ENCODE peak calls at places on chromosome 4, in seven cellular contexts. G is iPS-NIHi11, I is WTC11, N is Caco-2, M is lung microvascular endothelial cell, Q is AG09319, Y is ELR. U is an unnamed sample.

GRCh38 chr4:140038031-140038533 is 115.9 kb downstream of the MAML3 start:
- DNase-seq in G (no peak), I (no peak), N (no peak), M (no peak), Q (no peak), Y (peak), U (no peak)

GRCh38 chr4:183099537-183100297 is 660 bp downstream of the WWC2 start:
- DNase-seq in G (peak), I (peak), N (peak), M (peak), Q (no peak), Y (peak), U (peak)

GRCh38 chr4:112726041-112726440 is 89.1 kb downstream of the LARP7 start:
- DNase-seq in G (no peak), I (no peak), N (no peak), M (no peak), Q (no peak), Y (no peak), U (no peak)

GRCh38 chr4:78058591-78059523 is 1.7 kb downstream of the FRAS1 start:
- DNase-seq in G (peak), I (peak), N (peak), M (peak), Q (no peak), Y (peak), U (peak)

GRCh38 chr4:19239565-19239964 is 1012.1 kb upstream of the SLIT2 start:
- DNase-seq in G (no peak), I (no peak), N (no peak), M (no peak), Q (no peak), Y (peak), U (no peak)

GRCh38 chr4:124262211-124263179 is 450.0 kb downstream of the ANKRD50 start:
- DNase-seq in G (peak), I (peak), N (peak), M (peak), Q (peak), Y (peak), U (peak)

GRCh38 chr4:174596513-174596912 is 74.2 kb upstream of the HPGD start:
- DNase-seq in G (no peak), I (no peak), N (no peak), M (no peak), Q (no peak), Y (no peak), U (no peak)

GRCh38 chr4:10164877-10165283 is 48.3 kb upstream of the WDR1 start:
- DNase-seq in G (peak), I (peak), N (no peak), M (peak), Q (no peak), Y (peak), U (peak)

GRCh38 chr4:165476214-165477098 is 97.6 kb downstream of the CPE start:
- DNase-seq in G (no peak), I (no peak), N (peak), M (no peak), Q (no peak), Y (peak), U (no peak)

GRCh38 chr4:37948542-37948941 is 11.7 kb upstream of the PTTG2 start:
- DNase-seq in G (no peak), I (no peak), N (no peak), M (no peak), Q (no peak), Y (no peak), U (no peak)

GRCh38 chr4:32789026-32789608 is 2068.9 kb downstream of the PCDH7 start:
- DNase-seq in G (no peak), I (no peak), N (no peak), M (no peak), Q (no peak), Y (peak), U (no peak)

GRCh38 chr4:87044511-87045369 is 109.9 kb downstream of the AFF1 start:
- DNase-seq in G (no peak), I (no peak), N (no peak), M (peak), Q (no peak), Y (no peak), U (peak)

GRCh38 chr4:181225616-181226261 is 1017.5 kb upstream of the TENM3 start:
- DNase-seq in G (peak), I (peak), N (no peak), M (no peak), Q (no peak), Y (no peak), U (peak)

GRCh38 chr4:173508386-173509002 is 21.5 kb downstream of the HAND2 start:
- DNase-seq in G (no peak), I (no peak), N (no peak), M (no peak), Q (no peak), Y (no peak), U (peak)

GRCh38 chr4:185748901-185749390 is 63.0 kb downstream of the SORBS2 start:
- DNase-seq in G (no peak), I (no peak), N (no peak), M (no peak), Q (no peak), Y (no peak), U (no peak)

U was measured in neural progenitor cell.